ENCODE peak calls at places on chromosome 10, in eight cellular contexts. Q is IMR-90, I is MCF 10A, H is AG10803, X is GM12865, L is mucosa of descending colon, F is A673, E is brain microvascular endothelial cell. T is an unnamed sample.

GRCh38 chr10:117818696-117819095 is 228.0 kb downstream of the RAB11FIP2 start:
- DNase-seq in Q (no peak), I (peak; percentile 47), H (peak; percentile 15), X (no peak), L (no peak), F (no peak), E (no peak), T (no peak)

GRCh38 chr10:14421941-14422340 is 91.2 kb upstream of the FRMD4A start:
- DNase-seq in Q (no peak), I (no peak), H (no peak), X (no peak), L (no peak), F (no peak), E (no peak), T (no peak)

GRCh38 chr10:13993169-13993568 is 337.6 kb downstream of the FRMD4A start:
- DNase-seq in Q (peak; percentile 90), I (peak; percentile 48), H (peak; percentile 93), X (no peak), L (peak; percentile 7), F (no peak), E (no peak), T (no peak)

GRCh38 chr10:117461766-117462423 is 80.7 kb upstream of the EMX2 start:
- DNase-seq in Q (peak; percentile 37), I (peak; percentile 91), H (peak; percentile 99), X (no peak), L (peak; percentile 65), F (peak; percentile 24), E (peak; percentile 11), T (no peak)

GRCh38 chr10:97000487-97001182 is 168.5 kb downstream of the LCOR start:
- DNase-seq in Q (no peak), I (peak; percentile 57), H (no peak), X (no peak), L (no peak), F (no peak), E (no peak), T (no peak)

GRCh38 chr10:43395571-43396060 is 13.4 kb downstream of the HNRNPF start:
- DNase-seq in Q (peak; percentile 28), I (no peak), H (no peak), X (peak; percentile 57), L (no peak), F (peak; percentile 55), E (peak; percentile 27), T (peak; percentile 77)

GRCh38 chr10:93893646-93894515 is at the start of gene SLC35G1:
- DNase-seq in Q (peak; percentile 54), I (peak; percentile 67), H (peak; percentile 65), X (peak; percentile 92), L (peak; percentile 70), F (peak; percentile 70), E (peak; percentile 21), T (no peak)

GRCh38 chr10:34282186-34282585 is 532.9 kb downstream of the PARD3 start:
- DNase-seq in Q (no peak), I (peak; percentile 64), H (no peak), X (no peak), L (no peak), F (no peak), E (no peak), T (no peak)

GRCh38 chr10:50409965-50410811 is 158.9 kb upstream of the ASAH2 start:
- DNase-seq in Q (peak; percentile 47), I (no peak), H (peak; percentile 15), X (no peak), L (no peak), F (no peak), E (peak; percentile 16), T (no peak)

GRCh38 chr10:52965938-52966401 is 193.4 kb upstream of the MBL2 start:
- DNase-seq in Q (no peak), I (no peak), H (no peak), X (peak; percentile 89), L (no peak), F (no peak), E (no peak), T (no peak)

GRCh38 chr10:85284778-85285397 is 956.5 kb downstream of the CCSER2 start:
- DNase-seq in Q (no peak), I (peak; percentile 43), H (no peak), X (no peak), L (no peak), F (no peak), E (peak; percentile 12), T (no peak)

GRCh38 chr10:20698837-20699236 is 198.3 kb downstream of the NEBL start:
- DNase-seq in Q (no peak), I (no peak), H (no peak), X (no peak), L (no peak), F (no peak), E (no peak), T (no peak)

GRCh38 chr10:68811367-68812009 is 15.8 kb upstream of the STOX1 start:
- DNase-seq in Q (no peak), I (no peak), H (no peak), X (no peak), L (no peak), F (no peak), E (no peak), T (no peak)

GRCh38 chr10:99681553-99681952 is 22.2 kb downstream of the ENTPD7 start:
- DNase-seq in Q (peak; percentile 84), I (peak; percentile 96), H (peak; percentile 93), X (no peak), L (no peak), F (peak; percentile 32), E (peak; percentile 28), T (no peak)

GRCh38 chr10:97015199-97015693 is 170.5 kb downstream of the SLIT1 start:
- DNase-seq in Q (no peak), I (no peak), H (no peak), X (no peak), L (no peak), F (no peak), E (no peak), T (no peak)

GRCh38 chr10:45376364-45376801 is 2.4 kb downstream of the ALOX5 start:
- DNase-seq in Q (no peak), I (no peak), H (no peak), X (peak; percentile 37), L (no peak), F (no peak), E (no peak), T (no peak)

GRCh38 chr10:51348622-51349021 is 274.3 kb downstream of the PRKG1 start:
- DNase-seq in Q (no peak), I (no peak), H (no peak), X (no peak), L (no peak), F (no peak), E (no peak), T (no peak)

GRCh38 chr10:78211476-78212110 is 177.9 kb downstream of the RPS24 start:
- DNase-seq in Q (peak; percentile 67), I (peak; percentile 59), H (peak; percentile 63), X (no peak), L (peak; percentile 33), F (peak; percentile 39), E (peak; percentile 29), T (no peak)

DNA sequence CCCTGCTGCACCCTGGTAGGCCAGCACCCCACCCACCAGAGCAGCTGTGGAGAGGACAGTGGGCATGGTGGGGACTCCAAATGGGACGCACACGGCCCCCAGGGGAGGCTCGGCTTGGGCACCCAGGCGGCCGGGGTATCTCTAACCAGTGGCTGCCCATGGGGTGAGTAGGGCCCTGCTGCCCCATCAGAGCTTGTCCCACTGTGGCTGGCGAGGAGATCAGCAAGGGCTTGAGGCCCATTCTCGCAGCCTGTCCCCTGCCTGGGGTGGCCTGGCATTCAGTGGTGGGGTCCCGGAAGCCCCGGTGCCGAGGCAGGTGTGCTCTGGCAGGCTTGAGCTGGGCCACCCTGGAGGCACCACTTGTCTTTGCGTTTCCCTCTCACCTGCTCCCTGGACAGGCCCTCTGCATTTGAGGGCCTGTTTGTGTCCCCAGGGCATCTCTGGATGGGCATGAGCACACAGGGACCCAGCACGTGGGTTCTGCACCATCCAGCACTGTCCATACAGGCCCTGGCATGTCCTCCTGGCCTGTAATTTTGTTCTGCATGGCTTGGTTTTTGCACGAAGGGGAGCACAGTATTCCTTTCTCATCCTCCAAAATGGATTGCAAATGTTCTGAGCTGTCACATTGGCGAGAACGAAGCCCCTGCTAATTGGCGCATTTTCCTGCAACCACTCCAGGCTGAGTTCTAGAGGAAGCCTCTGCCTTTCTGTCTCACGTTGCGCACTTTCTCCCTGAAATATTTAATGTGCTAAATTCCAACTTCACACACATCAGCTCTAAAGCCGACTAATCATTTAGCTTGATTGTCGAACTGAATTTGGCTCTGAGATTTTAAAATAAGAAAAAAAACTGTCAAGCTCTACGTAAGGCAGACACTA is 27.2 kb downstream of the PWWP2B start:
- DNase-seq in Q (no peak), I (peak; percentile 35), H (no peak), X (no peak), L (no peak), F (no peak), E (no peak), T (no peak)
- TF ChIP-seq CTCF in Q (no peak), I (no peak), H (no peak), X (no peak), L (no peak), F (no peak), E (no peak), T (no peak)

DNA sequence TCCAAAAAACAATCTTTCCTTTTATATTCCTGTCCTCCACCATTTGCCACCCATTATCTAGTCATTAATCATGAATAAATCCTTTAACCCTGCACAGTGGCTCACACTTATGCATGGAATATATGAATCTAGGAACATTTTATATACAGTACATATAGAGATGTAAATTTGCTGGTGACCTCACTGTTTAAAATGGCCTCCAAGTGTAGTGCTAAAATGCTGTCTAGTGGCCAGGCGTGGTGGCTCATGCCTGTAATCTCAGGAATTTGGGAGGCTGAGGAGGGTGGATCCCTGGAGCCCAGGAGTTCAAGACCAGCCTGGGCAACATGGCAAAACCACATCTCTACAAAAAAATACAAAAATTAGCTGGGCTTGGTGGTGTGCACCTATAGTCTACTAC is 9.6 kb downstream of the NANOS1 start:
- DNase-seq in Q (no peak), I (no peak), H (no peak), X (no peak), L (no peak), F (no peak), E (no peak), T (no peak)
- TF ChIP-seq CTCF in Q (no peak), I (no peak), H (no peak), X (no peak), L (no peak), F (no peak), E (no peak), T (no peak)

DNA sequence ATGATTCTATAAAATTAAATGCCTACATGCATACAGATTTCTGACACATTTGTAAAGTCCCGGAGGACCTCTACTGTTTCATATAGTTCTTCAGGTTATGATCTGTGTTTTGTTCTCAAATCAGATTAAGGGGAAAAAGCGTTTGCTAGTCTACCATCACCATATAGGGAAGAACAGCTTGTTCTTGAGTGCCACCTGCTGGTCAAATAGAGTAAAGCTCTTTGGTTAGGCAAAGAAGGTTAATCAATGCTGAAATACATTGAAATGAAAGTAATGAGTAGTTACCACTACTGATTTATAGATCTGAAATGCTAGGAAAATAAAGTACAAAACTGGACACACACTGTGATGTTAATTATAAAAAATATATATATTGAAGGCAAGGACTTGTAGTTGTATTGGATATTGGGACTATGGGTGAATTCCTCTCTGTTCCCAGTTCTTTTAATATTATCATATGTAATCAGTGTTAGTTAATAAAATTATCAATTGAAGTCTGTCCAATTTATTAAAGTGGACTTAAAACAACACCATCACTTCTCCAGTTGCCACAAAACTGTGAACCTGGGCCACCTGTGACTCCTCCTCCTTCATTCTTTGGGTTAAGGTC is 72.6 kb upstream of the PDLIM1 start:
- DNase-seq in Q (peak; percentile 77), I (peak; percentile 84), H (peak; percentile 65), X (peak; percentile 84), L (peak; percentile 83), F (peak; percentile 70), E (peak; percentile 56), T (no peak)
- TF ChIP-seq CTCF in Q (peak; percentile 94), I (peak; percentile 86), H (peak; percentile 95), X (peak; percentile 76), L (peak; percentile 70), F (peak; percentile 89), E (peak; percentile 75), T (peak; percentile 96)

GRCh38 chr10:35600193-35600592 is 4.9 kb upstream of the GJD4 start:
- DNase-seq in Q (no peak), I (peak; percentile 13), H (no peak), X (no peak), L (no peak), F (peak; percentile 54), E (no peak), T (no peak)
- TF ChIP-seq CTCF in Q (peak; percentile 8), I (no peak), H (peak; percentile 33), X (no peak), L (no peak), F (peak; percentile 57), E (peak; percentile 56), T (peak; percentile 44)